ENCODE peak calls at places on chromosome 1, in four cellular contexts. A is naive thymus-derived CD8-positive, alpha-beta T cell; W is 8988T; S is LoVo. U is an unnamed sample.

GRCh38 chr1:100348549-100349144 is 3.7 kb upstream of the CDC14A start:
- DNase-seq in A (no peak), W (no peak), S (no peak), U (no peak)

GRCh38 chr1:21833392-21833976 is 21.4 kb downstream of the LDLRAD2 start:
- DNase-seq in A (no peak), W (no peak), S (no peak), U (no peak)

GRCh38 chr1:3349968-3350299 is 104.5 kb upstream of the ARHGEF16 start:
- DNase-seq in A (no peak), W (no peak), S (no peak), U (no peak)

GRCh38 chr1:16117369-16117768 is 38.5 kb downstream of the EPHA2 start:
- DNase-seq in A (no peak), W (no peak), S (no peak), U (no peak)

GRCh38 chr1:36947384-36947783 is 86.9 kb downstream of the GRIK3 start:
- DNase-seq in A (no peak), W (no peak), S (no peak), U (no peak)

GRCh38 chr1:151934048-151934493 is 24.8 kb upstream of the THEM4 start:
- DNase-seq in A (peak), W (no peak), S (peak), U (peak)

GRCh38 chr1:231690072-231690471 is 63.5 kb downstream of the DISC1 start:
- DNase-seq in A (no peak), W (no peak), S (no peak), U (no peak)

GRCh38 chr1:156592910-156593732 is 1.5 kb downstream of the NAXE start:
- DNase-seq in A (no peak), W (no peak), S (no peak), U (no peak)

GRCh38 chr1:93758842-93759515 is 77.3 kb upstream of the BCAR3 start:
- DNase-seq in A (no peak), W (no peak), S (no peak), U (peak)

GRCh38 chr1:210477328-210477924 is 148.7 kb downstream of the HHAT start:
- DNase-seq in A (no peak), W (no peak), S (no peak), U (no peak)

GRCh38 chr1:160052943-160053342 is 17.0 kb downstream of the KCNJ10 start:
- DNase-seq in A (no peak), W (no peak), S (no peak), U (no peak)

GRCh38 chr1:225593414-225593813 is 59.5 kb downstream of the ENAH start:
- DNase-seq in A (no peak), W (no peak), S (no peak), U (no peak)

GRCh38 chr1:225427249-225428065 is at the start of gene LBR:
- DNase-seq in A (peak), W (peak), S (no peak), U (no peak)